ENCODE peak calls at places on chromosomes 3 and 15, in five cellular contexts. One of them, this sample, is unnamed.

GRCh38 chr15:69677403-69677802 is 224.8 kb downstream of the RPLP1 start:
- DNase-seq in NCI-H1417: no peak
- DNase-seq in heart left ventricle: no peak
- DNase-seq in C1 segment of cervical spinal cord: no peak
- DNase-seq in left lung: no peak
- DNase-seq in this sample: no peak

GRCh38 chr3:173770011-173770410 is 372.5 kb downstream of the NLGN1 start:
- DNase-seq in left lung: no peak
- DNase-seq in heart left ventricle: no peak
- DNase-seq in NCI-H1417: no peak
- DNase-seq in C1 segment of cervical spinal cord: no peak
- DNase-seq in this sample: no peak

GRCh38 chr3:172750069-172750367 is 508 bp upstream of the ECT2 start:
- DNase-seq in C1 segment of cervical spinal cord: no peak
- DNase-seq in left lung: no peak
- DNase-seq in heart left ventricle: no peak
- DNase-seq in NCI-H1417: peak
- DNase-seq in this sample: no peak

GRCh38 chr15:82393671-82394070 is 35.9 kb upstream of the GOLGA6L9 start:
- DNase-seq in heart left ventricle: no peak
- DNase-seq in C1 segment of cervical spinal cord: no peak
- DNase-seq in NCI-H1417: no peak
- DNase-seq in left lung: no peak
- DNase-seq in this sample: no peak

GRCh38 chr3:101695779-101696372 is 9.4 kb upstream of the RPL24 start:
- DNase-seq in heart left ventricle: no peak
- DNase-seq in C1 segment of cervical spinal cord: no peak
- DNase-seq in left lung: no peak
- DNase-seq in NCI-H1417: no peak
- DNase-seq in this sample: no peak

GRCh38 chr3:43765417-43766030 is 74.8 kb downstream of the ABHD5 start:
- DNase-seq in NCI-H1417: peak
- DNase-seq in C1 segment of cervical spinal cord: no peak
- DNase-seq in heart left ventricle: peak
- DNase-seq in left lung: no peak
- DNase-seq in this sample: no peak

GRCh38 chr3:55333923-55334322 is 153.2 kb downstream of the WNT5A start:
- DNase-seq in heart left ventricle: no peak
- DNase-seq in left lung: no peak
- DNase-seq in C1 segment of cervical spinal cord: no peak
- DNase-seq in NCI-H1417: no peak
- DNase-seq in this sample: no peak

GRCh38 chr15:95307115-95307514 is 1023.4 kb upstream of the NR2F2 start:
- DNase-seq in C1 segment of cervical spinal cord: no peak
- DNase-seq in NCI-H1417: peak
- DNase-seq in heart left ventricle: no peak
- DNase-seq in left lung: no peak
- DNase-seq in this sample: no peak

GRCh38 chr15:78730955-78731354 is 80.3 kb downstream of the ADAMTS7 start:
- DNase-seq in NCI-H1417: no peak
- DNase-seq in C1 segment of cervical spinal cord: no peak
- DNase-seq in left lung: no peak
- DNase-seq in heart left ventricle: no peak
- DNase-seq in this sample: no peak

GRCh38 chr15:36632196-36632595 is 52.8 kb downstream of the CDIN1 start:
- DNase-seq in heart left ventricle: no peak
- DNase-seq in left lung: no peak
- DNase-seq in NCI-H1417: no peak
- DNase-seq in C1 segment of cervical spinal cord: no peak
- DNase-seq in this sample: no peak

GRCh38 chr3:46725663-46726314 is 8.1 kb upstream of the PRSS50 start:
- DNase-seq in C1 segment of cervical spinal cord: no peak
- DNase-seq in heart left ventricle: no peak
- DNase-seq in left lung: no peak
- DNase-seq in NCI-H1417: peak
- DNase-seq in this sample: no peak

GRCh38 chr15:38618242-38618925 is 53.8 kb upstream of the RASGRP1 start:
- DNase-seq in C1 segment of cervical spinal cord: no peak
- DNase-seq in heart left ventricle: no peak
- DNase-seq in NCI-H1417: no peak
- DNase-seq in left lung: no peak
- DNase-seq in this sample: no peak

This sample was measured in upper lobe of right lung.